ENCODE peak calls at places on chromosomes 6 and 20, in eight cellular contexts. One of them, this sample, is unnamed.

GRCh38 chr20:21437248-21437647 is 39.9 kb upstream of the NKX2-4 start:
- DNase-seq in tibial nerve: no peak
- DNase-seq in A549: no peak
- DNase-seq in heart left ventricle: no peak
- DNase-seq in HepG2: no peak
- DNase-seq in H54: no peak
- DNase-seq in erythroblast: no peak
- DNase-seq in IMR-90: no peak
- DNase-seq in this sample: no peak

GRCh38 chr20:50267041-50267865 is 76.6 kb downstream of the CEBPB start:
- DNase-seq in erythroblast: no peak
- DNase-seq in H54: no peak
- DNase-seq in HepG2: peak
- DNase-seq in tibial nerve: peak
- DNase-seq in IMR-90: peak
- DNase-seq in heart left ventricle: no peak
- DNase-seq in A549: peak
- DNase-seq in this sample: peak

GRCh38 chr20:47568019-47568418 is 66.3 kb downstream of the NCOA3 start:
- DNase-seq in H54: peak
- DNase-seq in heart left ventricle: peak
- DNase-seq in erythroblast: no peak
- DNase-seq in HepG2: peak
- DNase-seq in tibial nerve: no peak
- DNase-seq in IMR-90: peak
- DNase-seq in A549: no peak
- DNase-seq in this sample: no peak

GRCh38 chr20:40920291-40920690 is 108.3 kb upstream of the TOP1 start:
- DNase-seq in erythroblast: no peak
- DNase-seq in tibial nerve: no peak
- DNase-seq in IMR-90: no peak
- DNase-seq in A549: no peak
- DNase-seq in H54: no peak
- DNase-seq in HepG2: peak
- DNase-seq in heart left ventricle: no peak
- DNase-seq in this sample: no peak

GRCh38 chr6:169574420-169574819 is 127.4 kb downstream of the WDR27 start:
- DNase-seq in heart left ventricle: no peak
- DNase-seq in HepG2: no peak
- DNase-seq in H54: no peak
- DNase-seq in IMR-90: no peak
- DNase-seq in A549: no peak
- DNase-seq in erythroblast: no peak
- DNase-seq in tibial nerve: no peak
- DNase-seq in this sample: no peak

GRCh38 chr20:48839083-48839482 is 11.3 kb upstream of the PREX1 start:
- DNase-seq in H54: no peak
- DNase-seq in heart left ventricle: no peak
- DNase-seq in tibial nerve: no peak
- DNase-seq in A549: no peak
- DNase-seq in IMR-90: no peak
- DNase-seq in erythroblast: no peak
- DNase-seq in HepG2: no peak
- DNase-seq in this sample: no peak

GRCh38 chr20:13831476-13831875 is 46.6 kb downstream of the NDUFAF5 start:
- DNase-seq in H54: no peak
- DNase-seq in IMR-90: no peak
- DNase-seq in erythroblast: no peak
- DNase-seq in heart left ventricle: no peak
- DNase-seq in A549: no peak
- DNase-seq in tibial nerve: no peak
- DNase-seq in HepG2: no peak
- DNase-seq in this sample: no peak

GRCh38 chr6:164018127-164018526 is 603.6 kb downstream of the QKI start:
- DNase-seq in erythroblast: no peak
- DNase-seq in heart left ventricle: no peak
- DNase-seq in HepG2: no peak
- DNase-seq in IMR-90: no peak
- DNase-seq in H54: no peak
- DNase-seq in tibial nerve: no peak
- DNase-seq in A549: no peak
- DNase-seq in this sample: no peak

GRCh38 chr6:139588734-139589418 is 214.4 kb upstream of the CITED2 start:
- DNase-seq in tibial nerve: no peak
- DNase-seq in erythroblast: no peak
- DNase-seq in heart left ventricle: no peak
- DNase-seq in IMR-90: peak
- DNase-seq in A549: no peak
- DNase-seq in H54: no peak
- DNase-seq in HepG2: peak
- DNase-seq in this sample: no peak

GRCh38 chr20:939606-940005 is 23.5 kb upstream of the ANGPT4 start:
- DNase-seq in H54: no peak
- DNase-seq in IMR-90: no peak
- DNase-seq in tibial nerve: no peak
- DNase-seq in heart left ventricle: no peak
- DNase-seq in HepG2: no peak
- DNase-seq in erythroblast: no peak
- DNase-seq in A549: no peak
- DNase-seq in this sample: peak

GRCh38 chr6:84771732-84772131 is 7.3 kb upstream of the TBX18 start:
- DNase-seq in heart left ventricle: no peak
- DNase-seq in A549: no peak
- DNase-seq in erythroblast: no peak
- DNase-seq in tibial nerve: no peak
- DNase-seq in IMR-90: no peak
- DNase-seq in HepG2: no peak
- DNase-seq in H54: no peak
- DNase-seq in this sample: no peak

GRCh38 chr6:30885999-30886896 is 1.9 kb downstream of the DDR1 start:
- DNase-seq in IMR-90: peak
- DNase-seq in heart left ventricle: peak
- DNase-seq in erythroblast: peak
- DNase-seq in HepG2: peak
- DNase-seq in tibial nerve: no peak
- DNase-seq in A549: peak
- DNase-seq in H54: peak
- DNase-seq in this sample: peak

GRCh38 chr20:50286609-50287008 is 96.0 kb downstream of the CEBPB start:
- DNase-seq in H54: peak
- DNase-seq in A549: peak
- DNase-seq in tibial nerve: peak
- DNase-seq in heart left ventricle: peak
- DNase-seq in IMR-90: peak
- DNase-seq in HepG2: no peak
- DNase-seq in erythroblast: no peak
- DNase-seq in this sample: peak

GRCh38 chr6:30981942-30982772 is 1.4 kb upstream of the MUC21 start:
- DNase-seq in tibial nerve: peak
- DNase-seq in erythroblast: no peak
- DNase-seq in HepG2: peak
- DNase-seq in IMR-90: peak
- DNase-seq in heart left ventricle: no peak
- DNase-seq in A549: no peak
- DNase-seq in H54: no peak
- DNase-seq in this sample: no peak

DNA sequence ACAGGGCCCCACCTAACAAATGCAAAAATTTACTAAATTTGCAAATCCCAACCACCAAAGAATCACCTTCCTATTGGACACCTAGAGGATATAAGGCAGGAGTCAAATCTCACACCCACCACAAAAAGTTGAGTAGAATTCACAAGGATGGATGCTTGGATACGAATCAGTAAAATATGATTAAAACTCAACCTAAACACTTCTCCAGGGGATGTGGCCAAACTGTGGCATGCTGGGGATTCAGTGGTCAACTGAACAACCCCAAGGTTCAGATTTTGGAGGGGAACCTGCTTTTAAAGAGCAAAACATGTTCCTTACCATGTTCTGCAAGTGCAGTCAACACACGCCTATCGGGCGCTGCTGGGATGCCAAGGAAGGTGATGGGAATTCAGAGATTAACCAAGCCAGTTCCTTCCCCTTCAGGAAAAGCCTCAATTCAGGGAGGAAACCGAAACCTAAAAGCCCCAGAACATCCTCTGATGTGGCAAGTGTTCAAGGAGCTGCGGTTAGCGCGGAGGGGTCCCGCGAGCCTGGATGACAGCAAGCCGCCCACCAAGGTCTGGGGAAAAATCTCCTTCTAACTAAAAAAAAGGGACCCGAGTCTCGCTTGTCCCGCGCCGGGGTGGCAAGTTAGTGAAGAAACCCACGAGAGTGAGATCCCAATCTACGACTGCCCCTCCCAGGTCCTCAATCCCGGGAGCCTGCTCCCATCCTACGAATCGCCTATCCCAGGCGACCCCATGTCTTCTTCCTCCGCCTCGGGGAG is 893 bp downstream of the SAMHD1 start:
- DNase-seq in erythroblast: peak
- DNase-seq in HepG2: no peak
- DNase-seq in heart left ventricle: peak
- DNase-seq in H54: peak
- DNase-seq in A549: peak
- DNase-seq in tibial nerve: no peak
- DNase-seq in IMR-90: peak
- DNase-seq in this sample: no peak
- TF ChIP-seq POLR2A in erythroblast: no peak
- TF ChIP-seq POLR2A in HepG2: no peak
- TF ChIP-seq POLR2A in heart left ventricle: no peak
- TF ChIP-seq POLR2A in H54: no peak
- TF ChIP-seq POLR2A in A549: no peak
- TF ChIP-seq POLR2A in tibial nerve: no peak
- TF ChIP-seq POLR2A in IMR-90: no peak
- TF ChIP-seq POLR2A in this sample: no peak

GRCh38 chr6:144151010-144151727 is 852 bp downstream of the STX11 start:
- DNase-seq in tibial nerve: peak
- DNase-seq in HepG2: no peak
- DNase-seq in A549: no peak
- DNase-seq in H54: no peak
- DNase-seq in IMR-90: no peak
- DNase-seq in heart left ventricle: no peak
- DNase-seq in erythroblast: peak
- DNase-seq in this sample: no peak
- TF ChIP-seq POLR2A in tibial nerve: no peak
- TF ChIP-seq POLR2A in HepG2: no peak
- TF ChIP-seq POLR2A in A549: no peak
- TF ChIP-seq POLR2A in H54: no peak
- TF ChIP-seq POLR2A in IMR-90: no peak
- TF ChIP-seq POLR2A in heart left ventricle: no peak
- TF ChIP-seq POLR2A in erythroblast: peak
- TF ChIP-seq POLR2A in this sample: no peak

DNA sequence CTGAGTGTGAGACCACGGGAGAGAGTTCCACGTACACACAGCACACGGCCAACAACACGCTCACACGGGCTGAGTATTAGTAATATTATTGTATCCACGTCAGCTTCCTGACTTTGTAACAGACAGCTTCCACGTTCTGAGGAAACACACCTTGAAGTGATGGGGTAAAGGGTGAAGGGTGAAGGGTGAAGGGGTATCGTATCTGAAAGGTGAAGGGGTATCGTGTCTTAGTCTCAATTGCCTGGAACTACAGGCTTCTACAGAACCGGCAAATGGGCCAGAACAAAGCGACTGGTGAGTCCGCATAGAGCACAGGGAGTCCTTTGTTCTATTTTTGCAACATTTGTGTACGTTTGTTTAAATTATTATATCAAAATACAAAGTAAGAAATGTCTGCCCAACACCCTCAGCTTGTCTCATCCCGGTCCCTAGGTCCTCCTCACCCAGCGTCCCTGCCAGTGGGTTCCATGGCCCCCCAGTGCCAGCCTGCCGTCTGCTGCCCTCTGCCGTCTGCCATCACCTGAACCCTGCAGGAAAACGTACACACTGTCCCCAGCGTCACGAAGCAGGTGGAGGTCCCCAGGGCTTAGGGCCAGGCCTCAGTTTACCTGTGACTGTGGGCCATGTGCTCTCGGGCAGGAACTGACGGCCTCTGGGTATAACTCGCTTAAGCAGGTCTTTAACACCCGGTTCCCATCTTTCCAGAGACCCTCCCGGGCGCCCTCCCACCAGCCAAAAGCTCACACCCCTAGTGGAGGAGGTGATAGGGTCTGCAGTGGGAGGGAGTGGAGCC is 4.4 kb upstream of the HELZ2 start:
- DNase-seq in A549: no peak
- DNase-seq in erythroblast: no peak
- DNase-seq in tibial nerve: no peak
- DNase-seq in IMR-90: no peak
- DNase-seq in heart left ventricle: no peak
- DNase-seq in HepG2: no peak
- DNase-seq in H54: no peak
- DNase-seq in this sample: no peak
- TF ChIP-seq POLR2A in A549: no peak
- TF ChIP-seq POLR2A in erythroblast: no peak
- TF ChIP-seq POLR2A in tibial nerve: no peak
- TF ChIP-seq POLR2A in IMR-90: no peak
- TF ChIP-seq POLR2A in heart left ventricle: no peak
- TF ChIP-seq POLR2A in HepG2: no peak
- TF ChIP-seq POLR2A in H54: no peak
- TF ChIP-seq POLR2A in this sample: no peak

GRCh38 chr6:47162793-47163192 is 120.7 kb upstream of the ADGRF1 start:
- DNase-seq in HepG2: no peak
- DNase-seq in erythroblast: no peak
- DNase-seq in A549: no peak
- DNase-seq in tibial nerve: no peak
- DNase-seq in IMR-90: no peak
- DNase-seq in H54: no peak
- DNase-seq in heart left ventricle: no peak
- DNase-seq in this sample: no peak

GRCh38 chr6:47164877-47165276 is 122.7 kb upstream of the ADGRF1 start:
- DNase-seq in heart left ventricle: no peak
- DNase-seq in tibial nerve: no peak
- DNase-seq in HepG2: no peak
- DNase-seq in erythroblast: no peak
- DNase-seq in A549: no peak
- DNase-seq in IMR-90: no peak
- DNase-seq in H54: no peak
- DNase-seq in this sample: no peak

GRCh38 chr6:47168176-47168575 is 126.0 kb upstream of the ADGRF1 start:
- DNase-seq in HepG2: peak
- DNase-seq in H54: peak
- DNase-seq in erythroblast: no peak
- DNase-seq in tibial nerve: peak
- DNase-seq in IMR-90: peak
- DNase-seq in heart left ventricle: no peak
- DNase-seq in A549: peak
- DNase-seq in this sample: no peak

GRCh38 chr6:47163536-47163935 is 121.4 kb upstream of the ADGRF1 start:
- DNase-seq in IMR-90: no peak
- DNase-seq in H54: no peak
- DNase-seq in HepG2: no peak
- DNase-seq in erythroblast: no peak
- DNase-seq in A549: no peak
- DNase-seq in heart left ventricle: no peak
- DNase-seq in tibial nerve: no peak
- DNase-seq in this sample: no peak

DNA sequence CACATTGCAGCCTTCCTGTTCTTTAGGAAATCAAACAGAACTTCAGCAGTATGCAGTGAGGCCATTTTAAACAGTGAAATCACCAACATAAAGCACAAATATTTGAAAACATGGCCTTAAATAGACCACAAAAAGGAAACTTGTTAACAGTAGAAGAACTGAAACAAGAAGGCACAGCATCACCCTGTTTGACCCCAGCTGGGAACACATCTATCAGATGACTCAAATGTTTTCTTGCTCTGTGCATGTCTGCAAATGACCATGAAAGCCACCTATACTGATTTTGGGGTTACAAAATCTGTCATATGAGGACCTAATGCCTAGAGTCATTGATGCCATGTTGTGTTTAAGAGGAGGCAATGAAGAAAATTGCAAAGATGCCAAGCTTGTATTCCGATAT is 123.8 kb upstream of the ADGRF1 start:
- DNase-seq in HepG2: no peak
- DNase-seq in A549: no peak
- DNase-seq in erythroblast: no peak
- DNase-seq in IMR-90: peak
- DNase-seq in tibial nerve: no peak
- DNase-seq in H54: no peak
- DNase-seq in heart left ventricle: no peak
- DNase-seq in this sample: no peak
- TF ChIP-seq POLR2A in HepG2: no peak
- TF ChIP-seq POLR2A in A549: no peak
- TF ChIP-seq POLR2A in erythroblast: no peak
- TF ChIP-seq POLR2A in IMR-90: no peak
- TF ChIP-seq POLR2A in tibial nerve: no peak
- TF ChIP-seq POLR2A in H54: no peak
- TF ChIP-seq POLR2A in heart left ventricle: no peak
- TF ChIP-seq POLR2A in this sample: no peak

This sample was measured in suprapubic skin.